ENCODE peak calls at places on chromosomes 11 and 22, in six cellular contexts. V is H1, Q is SK-N-SH, D is GM12878, A is HepG2, G is K562. I is an unnamed sample.

GRCh38 chr22:35424081-35424480 is 24.1 kb downstream of the MCM5 start:
- DNase-seq in V (no peak), Q (no peak), D (no peak), A (no peak), G (no peak), I (no peak)

GRCh38 chr11:11215944-11216343 is 137.1 kb downstream of the CSNK2A3 start:
- DNase-seq in V (no peak), Q (no peak), D (no peak), A (peak; percentile 43), G (no peak), I (no peak)

GRCh38 chr11:31939004-31939403 is 127.9 kb upstream of the PAX6 start:
- DNase-seq in V (no peak), Q (no peak), D (no peak), A (no peak), G (no peak), I (no peak)

GRCh38 chr11:35748644-35749043 is 86.1 kb downstream of the TRIM44 start:
- DNase-seq in V (no peak), Q (no peak), D (no peak), A (no peak), G (no peak), I (no peak)

GRCh38 chr11:33869511-33870422 is 22.1 kb downstream of the LMO2 start:
- DNase-seq in V (no peak), Q (peak; percentile 84), D (no peak), A (no peak), G (peak; percentile 68), I (peak; percentile 2)

GRCh38 chr11:3867209-3868071 is 12.0 kb downstream of the STIM1 start:
- DNase-seq in V (no peak), Q (peak; percentile 34), D (peak; percentile 66), A (peak; percentile 28), G (peak; percentile 61), I (no peak)

GRCh38 chr11:59429924-59430516 is 3.8 kb upstream of the OR5A2 start:
- DNase-seq in V (no peak), Q (peak; percentile 34), D (peak; percentile 61), A (peak; percentile 53), G (peak; percentile 68), I (peak; percentile 45)

GRCh38 chr22:38312261-38312800 is 4.9 kb downstream of the CSNK1E start:
- DNase-seq in V (no peak), Q (no peak), D (no peak), A (no peak), G (no peak), I (peak; percentile 42)

GRCh38 chr11:103729653-103730052 is 306.8 kb upstream of the DDI1 start:
- DNase-seq in V (no peak), Q (no peak), D (no peak), A (no peak), G (no peak), I (peak; percentile 14)

GRCh38 chr11:78000193-78000592 is 5.7 kb upstream of the INTS4 start:
- DNase-seq in V (no peak), Q (peak; percentile 67), D (no peak), A (peak; percentile 70), G (peak; percentile 68), I (peak; percentile 77)

GRCh38 chr11:121688860-121689614 is 236.3 kb upstream of the SORL1-AS1 start:
- DNase-seq in V (peak; percentile 17), Q (no peak), D (no peak), A (peak; percentile 75), G (no peak), I (no peak)

GRCh38 chr22:35611891-35612576 is 5.1 kb downstream of the MB start:
- DNase-seq in V (no peak), Q (no peak), D (peak; percentile 32), A (no peak), G (no peak), I (no peak)

GRCh38 chr11:9688716-9689511 is 25.0 kb downstream of the SWAP70 start:
- DNase-seq in V (no peak), Q (peak; percentile 55), D (peak; percentile 81), A (no peak), G (no peak), I (peak; percentile 81)

GRCh38 chr22:44647141-44647540 is 54.9 kb upstream of the PRR5 start:
- DNase-seq in V (no peak), Q (no peak), D (no peak), A (no peak), G (no peak), I (no peak)

GRCh38 chr11:120128392-120129172 is 9.3 kb downstream of the TRIM29 start:
- DNase-seq in V (no peak), Q (no peak), D (no peak), A (peak; percentile 18), G (no peak), I (peak; percentile 8)

GRCh38 chr11:14073821-14074529 is 111.5 kb downstream of the SPON1 start:
- DNase-seq in V (no peak), Q (no peak), D (no peak), A (no peak), G (no peak), I (no peak)

DNA sequence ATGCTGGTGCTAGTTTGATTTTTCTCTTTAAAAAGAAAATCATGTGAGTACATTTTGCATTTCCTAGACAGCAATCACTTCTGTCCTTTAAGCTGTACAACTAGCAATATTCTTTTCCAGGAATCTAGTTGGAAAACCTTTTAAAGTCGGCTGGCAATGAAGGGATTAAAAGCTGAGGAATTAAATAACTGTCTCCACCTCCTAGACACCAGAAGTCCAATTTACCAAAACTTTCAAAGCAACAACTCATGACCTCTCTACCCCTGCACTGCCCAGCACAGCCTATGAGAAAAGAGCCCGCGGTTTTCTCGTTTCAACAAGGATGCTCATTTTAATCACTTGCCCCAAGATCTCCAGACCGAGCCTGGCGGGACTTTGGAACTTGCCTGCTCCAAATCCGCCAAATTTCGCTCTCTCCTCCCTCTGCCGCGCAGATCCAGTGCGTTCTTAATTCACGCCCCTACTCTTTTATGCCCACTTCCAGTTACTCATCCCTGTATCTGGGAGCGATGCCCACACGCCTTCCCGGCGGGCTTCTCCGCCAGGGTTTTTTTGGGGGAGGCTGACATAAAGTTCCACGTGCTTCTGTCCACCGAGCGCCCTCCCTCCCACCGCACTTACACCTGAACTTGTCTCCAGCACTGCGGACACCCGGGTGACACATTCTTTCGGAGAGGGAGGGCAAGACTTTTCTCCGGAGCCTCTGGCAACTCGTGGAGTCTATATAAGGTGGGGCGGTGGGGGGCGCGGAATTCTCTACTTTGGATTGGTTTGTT is 2.5 kb downstream of the MPPED2 start:
- DNase-seq in V (no peak), Q (peak; percentile 32), D (no peak), A (no peak), G (no peak), I (no peak)
- H3K27me3 ChIP-seq in V (peaks cover 39% of the 10 kb centered on the region), Q (peaks cover 32% of the 10 kb centered on the region), D (peaks cover 13% of the 10 kb centered on the region), A (peaks cover 30% of the 10 kb centered on the region), G (no peaks in the 10 kb centered on the region), I (peaks cover 45% of the 10 kb centered on the region)

DNA sequence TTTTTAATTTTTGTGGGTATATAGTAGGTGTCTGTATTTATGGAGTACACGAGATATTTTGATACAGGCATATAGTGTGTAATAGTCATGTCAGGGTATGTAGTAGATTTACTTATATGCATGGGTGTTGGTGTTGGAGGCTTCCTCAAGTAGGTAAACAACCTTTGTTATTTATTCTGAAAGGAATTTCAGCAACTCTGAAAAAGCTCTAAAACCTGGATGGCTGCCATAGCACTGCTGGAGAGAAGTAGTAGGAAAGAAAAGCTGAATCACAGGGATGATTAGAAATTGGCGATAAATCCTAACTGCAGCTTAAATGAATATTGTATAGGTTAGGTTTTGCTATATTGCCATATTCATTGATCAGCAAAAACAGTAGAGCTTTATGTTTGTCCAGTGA is 44.4 kb upstream of the ST14 start:
- DNase-seq in V (no peak), Q (no peak), D (no peak), A (no peak), G (no peak), I (peak; percentile 41)
- TF ChIP-seq RFX5 in V (no peak), Q (no peak), D (no peak), A (no peak), G (no peak), I (no peak)

GRCh38 chr11:133935551-133935910 is 21.2 kb downstream of the IGSF9B start:
- DNase-seq in V (no peak), Q (no peak), D (no peak), A (no peak), G (no peak), I (no peak)

GRCh38 chr11:133936136-133936535 is 20.6 kb downstream of the IGSF9B start:
- DNase-seq in V (no peak), Q (peak; percentile 93), D (no peak), A (no peak), G (no peak), I (no peak)

GRCh38 chr11:133934096-133934495 is 22.7 kb downstream of the IGSF9B start:
- DNase-seq in V (no peak), Q (no peak), D (no peak), A (no peak), G (no peak), I (no peak)

GRCh38 chr11:133936551-133936950 is 20.2 kb downstream of the IGSF9B start:
- DNase-seq in V (no peak), Q (no peak), D (no peak), A (no peak), G (no peak), I (no peak)

GRCh38 chr11:133934599-133935550 is 21.9 kb downstream of the IGSF9B start:
- DNase-seq in V (no peak), Q (peak; percentile 87), D (no peak), A (peak; percentile 38), G (peak; percentile 33), I (peak; percentile 19)
- H3K27me3 ChIP-seq in V (no peaks in the 10 kb centered on the region), Q (no peaks in the 10 kb centered on the region), D (no peaks in the 10 kb centered on the region), A (peaks cover 55% of the 10 kb centered on the region), G (no peaks in the 10 kb centered on the region), I (no peaks in the 10 kb centered on the region)

GRCh38 chr11:62432695-62433094 is 13.9 kb downstream of the SCGB1A1 start:
- DNase-seq in V (no peak), Q (no peak), D (no peak), A (peak; percentile 71), G (no peak), I (no peak)
- TF ChIP-seq RFX5 in V (no peak), Q (no peak), D (no peak), A (no peak), G (no peak), I (no peak)

I was measured in IMR-90.